ENCODE peak calls at places on chromosomes 16 and 17, in four cellular contexts. J, P, F and G are unnamed samples.

GRCh38 chr17:68821860-68822693 is 133.1 kb downstream of the ABCA8 start:
- DNase-seq in J (peak; percentile 81), P (no peak), F (no peak), G (peak; percentile 41)

GRCh38 chr16:18792836-18793433 is 2.8 kb upstream of the RPS15A start:
- DNase-seq in J (no peak), P (no peak), F (no peak), G (no peak)

GRCh38 chr17:82599674-82600661 is 48.3 kb downstream of the WDR45B start:
- DNase-seq in J (no peak), P (no peak), F (no peak), G (no peak)

GRCh38 chr16:22321340-22322001 is 24.3 kb downstream of the POLR3E start:
- DNase-seq in J (peak; percentile 49), P (peak; percentile 79), F (peak; percentile 89), G (peak; percentile 36)

GRCh38 chr17:35089846-35090193 is 26.3 kb upstream of the RFFL start:
- DNase-seq in J (no peak), P (no peak), F (peak; percentile 84), G (no peak)

GRCh38 chr16:86882586-86883280 is 304.4 kb downstream of the FOXL1 start:
- DNase-seq in J (peak; percentile 44), P (no peak), F (peak; percentile 33), G (peak; percentile 25)

GRCh38 chr16:25030420-25031131 is 15.4 kb upstream of the ARHGAP17 start:
- DNase-seq in J (no peak), P (no peak), F (no peak), G (no peak)

GRCh38 chr17:70310251-70310672 is 140.9 kb downstream of the KCNJ2 start:
- DNase-seq in J (peak; percentile 80), P (no peak), F (no peak), G (no peak)

GRCh38 chr17:7836596-7837374 is 2.8 kb downstream of the KDM6B start:
- DNase-seq in J (peak; percentile 72), P (peak; percentile 98), F (peak; percentile 90), G (peak; percentile 92)

GRCh38 chr17:72588961-72589360 is 468.1 kb downstream of the SOX9 start:
- DNase-seq in J (no peak), P (no peak), F (no peak), G (no peak)

DNA sequence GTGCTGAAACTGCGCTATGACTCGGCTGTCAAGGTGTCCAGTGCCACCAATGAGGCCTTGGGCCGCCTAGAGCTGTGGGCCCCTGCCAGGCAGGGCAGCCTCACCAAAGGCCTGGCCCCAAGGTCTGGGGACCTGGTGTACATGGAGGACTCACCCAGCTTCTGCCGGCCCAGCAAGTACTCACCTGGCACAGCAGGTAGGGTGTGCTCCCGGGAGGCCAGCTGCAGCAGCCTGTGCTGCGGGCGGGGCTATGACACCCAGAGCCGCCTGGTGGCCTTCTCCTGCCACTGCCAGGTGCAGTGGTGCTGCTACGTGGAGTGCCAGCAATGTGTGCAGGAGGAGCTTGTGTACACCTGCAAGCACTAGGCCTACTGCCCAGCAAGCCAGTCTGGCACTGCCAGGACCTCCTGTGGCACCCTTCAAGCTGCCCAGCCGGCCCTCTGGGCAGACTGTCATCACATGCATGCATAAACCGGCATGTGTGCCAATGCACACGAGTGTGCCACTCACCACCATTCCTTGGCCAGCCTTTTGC is 25.0 kb downstream of the WNT9B start:
- DNase-seq in J (no peak), P (no peak), F (peak; percentile 74), G (no peak)
- TF ChIP-seq CTCF in J (no peak), P (peak; percentile 17), F (no peak), G (no peak)

DNA sequence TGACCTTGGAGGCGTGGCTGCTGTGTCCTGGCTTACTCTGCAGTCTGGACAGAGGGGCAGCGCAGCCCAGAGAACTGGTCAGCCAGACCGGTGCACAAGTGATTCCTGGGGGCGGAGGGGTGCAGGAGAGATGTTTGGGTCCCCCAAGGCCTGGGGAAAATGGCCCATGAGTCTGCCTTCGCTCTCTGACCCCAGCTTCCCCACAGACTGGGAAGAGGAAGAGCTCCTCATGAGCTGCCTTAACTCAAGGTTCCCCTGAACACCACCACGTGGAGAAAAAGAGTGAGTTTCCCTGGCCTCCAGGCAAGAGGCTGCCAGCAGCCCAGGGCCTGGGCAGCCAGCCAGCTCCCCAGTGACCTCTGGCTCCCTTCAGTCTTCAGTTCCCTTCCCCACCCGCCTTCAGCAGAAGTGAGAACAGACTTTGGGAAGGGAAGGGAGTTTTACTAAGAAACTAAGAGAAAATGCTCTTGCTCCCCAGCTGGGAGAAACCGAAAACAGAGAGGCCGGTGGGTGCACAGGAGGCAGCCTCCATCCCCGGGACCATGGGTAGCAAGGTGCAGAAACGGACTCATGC is 2.0 kb upstream of the C17orf99 start:
- DNase-seq in J (peak; percentile 49), P (no peak), F (peak; percentile 88), G (peak; percentile 67)
- TF ChIP-seq CTCF in J (peak; percentile 10), P (no peak), F (no peak), G (peak; percentile 4)

DNA sequence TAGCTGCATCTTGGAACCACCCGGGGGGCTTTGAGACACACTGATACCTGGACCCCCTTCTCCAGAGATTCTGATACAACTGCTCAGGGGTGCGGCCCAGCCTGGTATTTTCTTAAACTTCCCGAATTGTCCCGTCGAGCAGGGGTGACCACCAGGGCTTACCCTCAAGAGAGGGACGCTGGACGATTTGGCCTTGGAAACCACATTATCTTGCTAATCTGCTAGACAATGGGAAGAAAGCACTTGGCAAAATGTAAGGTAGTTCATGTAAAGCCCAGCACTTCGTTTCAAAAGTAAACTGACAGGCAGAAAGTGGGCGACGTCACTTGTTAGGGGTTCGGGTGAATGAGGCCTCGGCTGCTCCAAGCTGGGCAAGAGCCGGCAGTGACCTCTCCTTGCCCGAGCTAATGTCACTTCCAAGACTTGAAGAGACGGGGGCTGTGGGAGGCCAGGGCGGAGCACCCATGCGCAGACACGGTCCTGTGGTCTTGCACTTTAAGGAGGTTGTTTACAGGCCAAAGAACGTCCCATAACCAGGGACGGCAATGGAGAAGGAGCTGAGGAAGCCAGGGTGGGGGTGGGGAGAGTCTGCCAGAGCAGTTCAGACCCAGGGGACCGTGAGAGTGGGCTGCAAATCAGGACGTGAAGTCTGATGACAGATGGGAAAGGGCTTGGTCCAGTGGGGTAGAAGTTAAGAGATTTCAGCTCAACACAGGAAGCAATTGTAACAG is 152.7 kb upstream of the GSE1 start:
- DNase-seq in J (no peak), P (peak; percentile 63), F (no peak), G (no peak)
- TF ChIP-seq CTCF in J (no peak), P (no peak), F (no peak), G (no peak)

GRCh38 chr16:9055661-9056060 is 35.8 kb upstream of the HAPSTR1 start:
- DNase-seq in J (no peak), P (no peak), F (no peak), G (no peak)

GRCh38 chr16:9060225-9060624 is 31.2 kb upstream of the HAPSTR1 start:
- DNase-seq in J (no peak), P (no peak), F (no peak), G (no peak)

GRCh38 chr16:9056061-9056460 is 35.4 kb upstream of the HAPSTR1 start:
- DNase-seq in J (no peak), P (no peak), F (no peak), G (no peak)

GRCh38 chr16:9055115-9055514 is 36.3 kb upstream of the HAPSTR1 start:
- DNase-seq in J (no peak), P (no peak), F (no peak), G (no peak)

DNA sequence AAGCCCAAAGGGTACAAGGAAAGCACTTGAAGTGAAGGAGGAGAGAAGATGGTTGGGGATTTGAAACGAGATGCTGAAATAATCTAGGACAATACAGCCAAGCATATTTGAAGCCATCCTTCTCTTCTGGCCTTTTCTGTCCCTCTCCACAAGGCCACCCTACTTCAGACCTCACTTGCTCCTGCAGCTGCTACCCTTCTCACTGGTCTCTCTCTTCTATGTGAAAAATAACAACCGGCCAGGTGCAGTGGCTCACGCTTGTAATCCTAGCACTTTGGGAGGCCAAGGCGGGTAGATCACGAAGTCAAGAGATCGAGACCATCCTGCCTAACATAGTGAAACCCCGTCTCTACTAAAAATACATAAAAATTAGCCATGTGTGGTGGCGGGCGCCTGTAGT is 33.2 kb upstream of the HAPSTR1 start:
- DNase-seq in J (no peak), P (no peak), F (no peak), G (no peak)
- TF ChIP-seq CTCF in J (no peak), P (no peak), F (no peak), G (no peak)

GRCh38 chr16:88076211-88076931 is 125.1 kb downstream of the BANP start:
- DNase-seq in J (no peak), P (peak; percentile 14), F (peak; percentile 65), G (no peak)
- TF ChIP-seq CTCF in J (no peak), P (no peak), F (no peak), G (no peak)

GRCh38 chr16:4625617-4626159 is 1.1 kb downstream of the MGRN1 start:
- DNase-seq in J (no peak), P (no peak), F (no peak), G (no peak)

GRCh38 chr16:4624827-4625616 is 396 bp downstream of the MGRN1 start:
- DNase-seq in J (no peak), P (peak; percentile 69), F (peak; percentile 95), G (no peak)

GRCh38 chr16:4626396-4626795 is 1.8 kb downstream of the MGRN1 start:
- DNase-seq in J (no peak), P (no peak), F (no peak), G (no peak)

GRCh38 chr16:4623593-4623992 is 1.0 kb upstream of the MGRN1 start:
- DNase-seq in J (no peak), P (no peak), F (no peak), G (no peak)

DNA sequence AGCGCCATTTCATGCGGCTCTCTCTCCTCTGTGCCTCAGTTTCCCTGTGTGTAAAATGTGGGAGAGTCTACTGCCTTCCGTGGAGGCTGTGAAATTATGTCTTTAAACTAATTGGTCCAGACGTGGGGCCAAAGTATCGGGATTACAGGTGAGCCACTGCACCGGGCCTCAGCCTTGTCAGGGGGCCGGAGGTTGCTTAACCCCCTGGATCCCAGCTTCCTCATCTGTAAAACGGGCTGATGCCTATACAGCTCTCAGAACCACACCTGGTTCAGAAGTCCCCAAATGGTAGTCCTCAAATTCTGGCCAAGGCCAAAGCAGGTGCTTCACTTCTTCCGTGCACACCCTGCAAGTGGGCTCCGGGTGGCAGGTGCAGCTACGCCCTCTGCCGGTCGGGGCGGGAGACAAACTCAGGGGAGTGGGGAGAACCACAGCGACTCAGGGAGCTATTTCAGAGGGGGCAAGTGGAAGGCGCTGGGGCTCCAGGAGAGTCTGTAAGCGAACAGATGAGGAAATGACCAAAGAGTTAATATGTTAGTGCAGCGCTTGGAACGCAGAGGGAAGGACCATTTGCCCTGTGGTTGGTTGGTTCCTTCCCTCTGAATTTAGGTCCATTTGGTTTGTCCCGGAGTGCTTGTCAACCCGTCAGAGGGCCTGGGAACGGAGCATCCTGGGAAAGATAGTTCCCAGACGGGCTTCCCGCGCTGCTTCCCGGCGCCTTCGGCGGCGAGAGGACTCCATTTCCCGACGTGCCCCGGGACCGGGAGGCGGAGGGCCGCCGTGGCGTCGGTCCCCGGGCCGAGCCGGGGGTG is at the start of gene MGRN1:
- DNase-seq in J (peak; percentile 98), P (peak; percentile 94), F (peak; percentile 98), G (peak; percentile 94)
- TF ChIP-seq CTCF in J (peak; percentile 94), P (peak; percentile 93), F (peak; percentile 96), G (peak; percentile 99)

GRCh38 chr17:81401727-81402529 is 6.7 kb downstream of the BAHCC1 start:
- DNase-seq in J (no peak), P (peak; percentile 61), F (no peak), G (no peak)
- TF ChIP-seq CTCF in J (peak; percentile 53), P (no peak), F (peak; percentile 17), G (peak; percentile 33)

DNA sequence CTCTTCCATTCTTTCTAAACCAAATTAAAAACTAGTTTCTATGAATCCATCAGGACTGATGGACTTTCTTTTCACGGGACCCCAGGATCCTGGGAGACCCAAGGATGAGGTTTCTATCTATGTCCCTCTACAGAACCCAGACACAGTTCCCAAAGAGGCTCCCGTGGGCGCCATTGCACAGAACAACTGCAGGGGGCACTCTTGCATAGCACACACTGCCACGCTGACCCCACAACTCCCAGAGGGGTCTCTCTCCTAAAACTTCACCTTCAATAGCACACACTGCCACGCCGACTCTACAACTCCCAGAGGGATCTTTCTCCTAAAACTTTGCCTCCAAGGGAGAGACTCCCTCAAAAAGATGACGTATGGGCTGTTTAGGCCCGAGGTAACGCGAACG is 9.0 kb downstream of the ABR start:
- DNase-seq in J (no peak), P (no peak), F (no peak), G (no peak)
- TF ChIP-seq CTCF in J (peak; percentile 7), P (peak; percentile 34), F (no peak), G (no peak)